ENCODE peak calls at places on chromosomes 2 and 18, in seven cellular contexts. Q, M, E, H, J, X and W are unnamed samples.

GRCh38 chr2:189685540-189686229 is 11.2 kb downstream of the ANKAR start:
- DNase-seq in Q (no peak), M (no peak), E (no peak), H (peak; percentile 27), J (no peak), X (no peak), W (peak; percentile 48)

GRCh38 chr18:48930926-48931325 is 19.8 kb downstream of the SMAD7 start:
- DNase-seq in Q (no peak), M (no peak), E (no peak), H (no peak), J (no peak), X (no peak), W (no peak)

GRCh38 chr2:46850742-46851141 is 64.9 kb downstream of the MCFD2 start:
- DNase-seq in Q (no peak), M (no peak), E (no peak), H (peak; percentile 55), J (no peak), X (no peak), W (no peak)

GRCh38 chr2:65639156-65639876 is 206.9 kb upstream of the SPRED2 start:
- DNase-seq in Q (no peak), M (no peak), E (no peak), H (no peak), J (no peak), X (no peak), W (no peak)

GRCh38 chr2:213188971-213189899 is 37.8 kb upstream of the IKZF2 start:
- DNase-seq in Q (no peak), M (no peak), E (peak; percentile 65), H (no peak), J (no peak), X (peak; percentile 48), W (peak; percentile 59)

GRCh38 chr2:96762529-96763253 is 2.0 kb downstream of the CNNM4 start:
- DNase-seq in Q (no peak), M (no peak), E (no peak), H (no peak), J (no peak), X (no peak), W (no peak)

GRCh38 chr2:129441610-129442009 is 537.9 kb upstream of the RAB6C start:
- DNase-seq in Q (no peak), M (no peak), E (no peak), H (no peak), J (no peak), X (no peak), W (no peak)

GRCh38 chr2:241728000-241728399 is 6.4 kb upstream of the D2HGDH start:
- DNase-seq in Q (no peak), M (no peak), E (no peak), H (no peak), J (no peak), X (no peak), W (no peak)

GRCh38 chr2:218020966-218021535 is 18.3 kb upstream of the TNS1 start:
- DNase-seq in Q (no peak), M (no peak), E (no peak), H (no peak), J (no peak), X (no peak), W (no peak)

GRCh38 chr2:10504370-10504993 is 56.4 kb upstream of the ODC1 start:
- DNase-seq in Q (no peak), M (no peak), E (no peak), H (no peak), J (no peak), X (no peak), W (no peak)

GRCh38 chr18:46668694-46669093 is 11.7 kb upstream of the LOXHD1 start:
- DNase-seq in Q (no peak), M (no peak), E (no peak), H (no peak), J (no peak), X (no peak), W (no peak)

GRCh38 chr2:180056367-180057118 is 49.4 kb upstream of the CWC22 start:
- DNase-seq in Q (no peak), M (no peak), E (peak; percentile 34), H (no peak), J (no peak), X (peak; percentile 61), W (no peak)

GRCh38 chr18:36942264-36942663 is 113.3 kb downstream of the KIAA1328 start:
- DNase-seq in Q (no peak), M (peak; percentile 6), E (peak; percentile 17), H (no peak), J (peak; percentile 2), X (no peak), W (no peak)

GRCh38 chr2:44168684-44169154 is at the start of gene PPM1B:
- DNase-seq in Q (peak; percentile 100), M (no peak), E (peak; percentile 100), H (no peak), J (no peak), X (no peak), W (peak; percentile 99)